ENCODE peak calls at places on chromosomes 16 and 17, in ten cellular contexts. Z is ELF-1; C is iPS-NIHi11; D is activated CD8-positive, alpha-beta memory T cell treated with anti-CD3 and anti-CD28 coated beads, Interleukin-2, amount 50 U/mL, for 4 hours; I is PC-9; E is T1000; M is NCI-H345; F is activated naive CD8-positive, alpha-beta T cell treated with anti-CD3 and anti-CD28 coated beads for 36 hours; W is heart left ventricle; X is nephron progenitor cell. R is an unnamed sample.

GRCh38 chr17:44707755-44708400 is 587 bp upstream of the DBF4B start:
- DNase-seq in I (peak; percentile 35), X (no peak), E (no peak), C (no peak), D (no peak), Z (no peak), W (no peak), M (peak; percentile 18), F (no peak), R (no peak)

GRCh38 chr16:17412221-17412620 is 58.5 kb downstream of the XYLT1 start:
- DNase-seq in W (no peak), M (no peak), I (no peak), E (no peak), X (no peak), C (no peak), Z (no peak), F (no peak), D (no peak), R (no peak)

GRCh38 chr17:20066253-20066652 is 57.1 kb downstream of the SPECC1 start:
- DNase-seq in I (peak; percentile 91), W (peak; percentile 75), E (no peak), X (no peak), F (no peak), D (no peak), C (no peak), M (no peak), Z (no peak), R (no peak)

GRCh38 chr17:57641761-57642160 is 103.3 kb downstream of the CCDC182 start:
- DNase-seq in M (no peak), D (no peak), Z (no peak), C (no peak), X (no peak), I (no peak), E (no peak), F (no peak), W (no peak), R (no peak)

GRCh38 chr17:43316522-43317142 is 82.2 kb upstream of the ARL4D start:
- DNase-seq in X (peak; percentile 45), I (no peak), D (no peak), Z (peak; percentile 43), C (no peak), F (peak; percentile 48), W (no peak), E (no peak), M (no peak), R (no peak)

GRCh38 chr17:73976147-73976546 is 227.3 kb upstream of the RPL38 start:
- DNase-seq in C (no peak), D (no peak), I (no peak), W (no peak), Z (peak; percentile 33), E (no peak), X (no peak), F (no peak), M (no peak), R (no peak)

GRCh38 chr16:23348579-23349469 is 46.7 kb downstream of the SCNN1B start:
- DNase-seq in I (no peak), C (peak; percentile 64), D (no peak), E (no peak), Z (peak; percentile 42), W (no peak), M (no peak), X (peak; percentile 11), F (no peak), R (no peak)

GRCh38 chr16:58099956-58100300 is 29.3 kb downstream of the CFAP20 start:
- DNase-seq in X (no peak), I (no peak), F (no peak), E (no peak), D (no peak), W (no peak), M (no peak), C (no peak), Z (no peak), R (no peak)

GRCh38 chr16:74257061-74257460 is 39.6 kb upstream of the PSMD7 start:
- DNase-seq in W (no peak), M (no peak), Z (no peak), C (no peak), X (no peak), E (no peak), F (no peak), I (no peak), D (no peak), R (no peak)

GRCh38 chr17:64001763-64002529 is 3.8 kb downstream of the PRR29 start:
- DNase-seq in X (no peak), W (peak; percentile 71), D (no peak), M (no peak), E (no peak), F (no peak), C (no peak), Z (no peak), I (no peak), R (no peak)

GRCh38 chr16:52450906-52451305 is 96.0 kb downstream of the TOX3 start:
- DNase-seq in Z (no peak), C (no peak), E (no peak), M (no peak), D (no peak), F (no peak), W (no peak), X (no peak), I (no peak), R (no peak)

GRCh38 chr17:17060930-17061329 is 18.7 kb downstream of the MPRIP start:
- DNase-seq in D (no peak), X (no peak), F (no peak), I (no peak), E (no peak), M (no peak), C (no peak), Z (no peak), W (no peak), R (no peak)

GRCh38 chr16:57998484-57998883 is 2.0 kb downstream of the ZNF319 start:
- DNase-seq in W (no peak), M (no peak), F (peak; percentile 63), X (no peak), D (peak; percentile 53), I (peak; percentile 65), C (no peak), Z (peak; percentile 66), E (no peak), R (no peak)

GRCh38 chr16:21598676-21599157 is 660 bp upstream of the METTL9 start:
- DNase-seq in I (no peak), E (no peak), Z (no peak), F (peak; percentile 24), M (no peak), D (no peak), C (peak; percentile 31), X (no peak), W (no peak), R (peak; percentile 19)

GRCh38 chr17:81044428-81044763 is 9.4 kb downstream of the BAIAP2 start:
- DNase-seq in I (no peak), E (no peak), W (no peak), F (no peak), C (no peak), M (no peak), D (no peak), Z (no peak), X (no peak), R (no peak)

GRCh38 chr17:31339906-31340661 is 18.7 kb upstream of the EVI2A start:
- DNase-seq in X (no peak), Z (no peak), W (no peak), D (no peak), F (no peak), E (no peak), M (no peak), I (no peak), C (peak; percentile 31), R (no peak)

GRCh38 chr16:86051376-86052114 is 152.6 kb downstream of the IRF8 start:
- DNase-seq in W (no peak), E (no peak), C (no peak), Z (no peak), F (no peak), M (no peak), X (peak; percentile 67), I (no peak), D (no peak), R (no peak)

GRCh38 chr17:67151717-67152116 is 93.3 kb downstream of the HELZ start:
- DNase-seq in C (no peak), D (no peak), F (no peak), X (no peak), W (no peak), E (no peak), I (no peak), M (no peak), Z (no peak), R (peak; percentile 40)

GRCh38 chr16:22296225-22297113 is 740 bp upstream of the POLR3E start:
- DNase-seq in E (no peak), M (peak; percentile 42), Z (no peak), D (no peak), F (no peak), I (no peak), W (no peak), C (no peak), X (peak; percentile 22), R (peak; percentile 51)

GRCh38 chr17:82684207-82684903 is 14.1 kb downstream of the RAB40B start:
- DNase-seq in X (no peak), M (no peak), I (no peak), C (no peak), E (no peak), Z (no peak), D (no peak), F (no peak), W (no peak), R (no peak)

R was measured in RKO.